ENCODE peak calls at places on chromosome 11, in seven cellular contexts. N is stimulated activated CD4-positive, alpha-beta T cell treated with anti-CD3 and anti-CD28 coated beads, Interleukin-2, amount 100 ng/mL, for 24 hours; R is AG08395; X is T-helper 2 cell; L is OCI-M1; A is EL; T is NCI-H1092 treated with DMSO at 0.1 percent for 48 hours. U is an unnamed sample.
A peak's percentile ranks its signal among the peaks of the same experiment; 100 is the strongest.

GRCh38 chr11:14148653-14149273 is 186.2 kb downstream of the SPON1 start:
- DNase-seq in N (no peak), T (peak; percentile 40), A (peak; percentile 17), X (peak; percentile 3), L (peak; percentile 57), R (peak; percentile 51), U (peak; percentile 10)

GRCh38 chr11:133663586-133663985 is 131.3 kb upstream of the OPCML start:
- DNase-seq in T (no peak), X (no peak), N (no peak), A (no peak), R (no peak), L (no peak), U (no peak)

GRCh38 chr11:133946541-133947297 is 10.0 kb downstream of the IGSF9B start:
- DNase-seq in A (no peak), R (no peak), T (peak; percentile 82), X (peak; percentile 32), N (peak; percentile 35), L (no peak), U (no peak)

GRCh38 chr11:76152086-76152658 is 54.1 kb downstream of the WNT11 start:
- DNase-seq in A (peak; percentile 44), R (peak; percentile 75), X (peak; percentile 54), T (no peak), N (peak; percentile 94), L (peak; percentile 99), U (peak; percentile 28)

GRCh38 chr11:58999291-58999680 is 60.0 kb downstream of the GLYATL1 start:
- DNase-seq in N (no peak), A (no peak), L (no peak), X (no peak), R (no peak), T (no peak), U (no peak)

GRCh38 chr11:127859941-127860354 is 727.4 kb downstream of the ETS1 start:
- DNase-seq in L (no peak), N (no peak), T (no peak), X (no peak), A (peak; percentile 9), R (peak; percentile 5), U (no peak)

GRCh38 chr11:47271961-47272661 is 2.2 kb downstream of the MADD start:
- DNase-seq in T (peak; percentile 22), N (no peak), L (peak; percentile 48), A (no peak), X (no peak), R (no peak), U (no peak)

GRCh38 chr11:67300256-67300755 is 3.0 kb upstream of the SSH3 start:
- DNase-seq in L (no peak), A (no peak), X (no peak), N (no peak), R (no peak), T (no peak), U (no peak)

GRCh38 chr11:114132944-114133394 is 73.5 kb downstream of the ZBTB16 start:
- DNase-seq in N (no peak), R (peak; percentile 87), L (no peak), T (no peak), X (no peak), A (peak; percentile 45), U (no peak)

GRCh38 chr11:32072872-32073661 is 17.8 kb upstream of the RCN1 start:
- DNase-seq in R (no peak), A (no peak), T (no peak), X (no peak), L (no peak), N (no peak), U (no peak)

GRCh38 chr11:1117970-1118369 is 39.8 kb upstream of the MUC5AC start:
- DNase-seq in X (no peak), T (no peak), A (no peak), N (no peak), R (no peak), L (no peak), U (no peak)

U was measured in SK-N-MC.